ENCODE peak calls at places on chromosomes 16 and 17, in seven cellular contexts. J, G, F, M, C, S and N are unnamed samples.

GRCh38 chr17:38870259-38871165 is 654 bp downstream of the LASP1 start:
- DNase-seq in J (peak), G (peak), F (no peak), M (peak), C (peak), S (peak), N (peak)

GRCh38 chr17:12021604-12022003 is 927 bp downstream of the MAP2K4 start:
- DNase-seq in J (no peak), G (no peak), F (no peak), M (no peak), C (no peak), S (no peak), N (peak)

GRCh38 chr16:85221081-85221809 is 109.0 kb upstream of the CIBAR2 start:
- DNase-seq in J (no peak), G (no peak), F (no peak), M (no peak), C (no peak), S (no peak), N (peak)

GRCh38 chr17:62075308-62075815 is 10.3 kb upstream of the MED13 start:
- DNase-seq in J (peak), G (no peak), F (no peak), M (no peak), C (peak), S (no peak), N (no peak)

GRCh38 chr17:954431-955164 is 25.0 kb downstream of the NXN start:
- DNase-seq in J (peak), G (no peak), F (no peak), M (no peak), C (no peak), S (peak), N (no peak)

GRCh38 chr16:48535831-48536599 is 74.0 kb downstream of the N4BP1 start:
- DNase-seq in J (peak), G (no peak), F (no peak), M (peak), C (peak), S (no peak), N (peak)

GRCh38 chr17:41147531-41148204 is 2.0 kb downstream of the KRTAP4-5 start:
- DNase-seq in J (no peak), G (no peak), F (no peak), M (no peak), C (no peak), S (no peak), N (no peak)

GRCh38 chr16:86241681-86242080 is 268.6 kb upstream of the FOXF1 start:
- DNase-seq in J (no peak), G (no peak), F (no peak), M (no peak), C (no peak), S (no peak), N (no peak)

GRCh38 chr16:23874613-23875294 is 39.0 kb downstream of the PRKCB start:
- DNase-seq in J (no peak), G (no peak), F (no peak), M (no peak), C (no peak), S (no peak), N (no peak)